ENCODE peak calls at places on chromosomes 5 and 9, in five cellular contexts. S is H9, R is tibial nerve, E is fibroblast of lung, O is uterus. D is an unnamed sample.

GRCh38 chr5:134567651-134568338 is 42.3 kb downstream of the JADE2 start:
- DNase-seq in E (peak; percentile 64), R (peak; percentile 57), O (peak; percentile 69), S (no peak), D (no peak)

GRCh38 chr5:24170026-24170425 is 474.8 kb downstream of the CDH10 start:
- DNase-seq in R (no peak), S (no peak), O (no peak), E (peak; percentile 1), D (no peak)

GRCh38 chr5:42005561-42006153 is 80.6 kb downstream of the FBXO4 start:
- DNase-seq in O (no peak), R (no peak), E (peak; percentile 49), S (no peak), D (no peak)

GRCh38 chr5:144227363-144227762 is 56.7 kb downstream of the KCTD16 start:
- DNase-seq in O (no peak), R (no peak), E (no peak), S (no peak), D (no peak)

GRCh38 chr9:99505915-99506314 is 283.8 kb downstream of the SEC61B start:
- DNase-seq in S (no peak), O (no peak), R (no peak), E (no peak), D (no peak)

GRCh38 chr5:27403248-27403882 is 365.0 kb upstream of the CDH9 start:
- DNase-seq in E (no peak), S (no peak), O (no peak), R (no peak), D (no peak)

GRCh38 chr5:142463880-142464279 is 139.1 kb upstream of the SPRY4 start:
- DNase-seq in O (no peak), S (no peak), E (no peak), R (no peak), D (no peak)

GRCh38 chr5:138305797-138306196 is 25.8 kb downstream of the CDC25C start:
- DNase-seq in O (no peak), S (no peak), E (no peak), R (no peak), D (peak; percentile 68)

GRCh38 chr5:172496671-172497371 is 42.5 kb upstream of the SH3PXD2B start:
- DNase-seq in S (peak; percentile 25), E (no peak), O (peak; percentile 59), R (peak; percentile 5), D (peak; percentile 75)

GRCh38 chr9:4011062-4011461 is 288.8 kb downstream of the GLIS3 start:
- DNase-seq in R (no peak), E (no peak), S (no peak), O (no peak), D (no peak)

GRCh38 chr5:163532203-163532892 is 26.9 kb downstream of the MAT2B start:
- DNase-seq in E (no peak), S (no peak), O (no peak), R (no peak), D (no peak)

GRCh38 chr9:115118471-115119156 is 657 bp upstream of the TNC start:
- DNase-seq in O (peak; percentile 81), E (peak; percentile 88), R (peak; percentile 38), S (peak; percentile 77), D (peak; percentile 37)

GRCh38 chr5:75992677-75993582 is 90.3 kb upstream of the SV2C start:
- DNase-seq in R (no peak), E (no peak), S (no peak), O (no peak), D (no peak)

GRCh38 chr5:74552101-74552500 is 88.4 kb downstream of the ENC1 start:
- DNase-seq in E (no peak), O (no peak), S (no peak), R (no peak), D (no peak)

GRCh38 chr9:114156311-114156657 is 947 bp downstream of the COL27A1 start:
- DNase-seq in O (no peak), R (no peak), E (no peak), S (no peak), D (no peak)

GRCh38 chr9:115437418-115437817 is 319.5 kb upstream of the TNC start:
- DNase-seq in R (no peak), S (no peak), E (no peak), O (no peak), D (no peak)

GRCh38 chr5:50325237-50325832 is 115.8 kb downstream of the EMB start:
- DNase-seq in O (no peak), R (no peak), E (peak; percentile 43), S (no peak), D (no peak)

GRCh38 chr9:95857122-95857521 is 18.4 kb upstream of the ERCC6L2 start:
- DNase-seq in E (peak; percentile 80), S (no peak), R (no peak), O (no peak), D (no peak)

GRCh38 chr9:127991017-127991756 is 10.4 kb upstream of the EEIG1 start:
- DNase-seq in O (no peak), S (no peak), E (no peak), R (no peak), D (no peak)

GRCh38 chr5:9955586-9955985 is 294.1 kb downstream of the ATPSCKMT start:
- DNase-seq in S (no peak), E (no peak), O (no peak), R (no peak), D (no peak)

GRCh38 chr5:95878417-95879323 is 56.1 kb upstream of the GLRX start:
- DNase-seq in S (no peak), O (no peak), E (no peak), R (no peak), D (no peak)

GRCh38 chr5:169980418-169981053 is at the start of gene INSYN2B:
- DNase-seq in S (peak; percentile 92), O (peak; percentile 18), E (peak; percentile 93), R (peak; percentile 47), D (no peak)

GRCh38 chr5:120454094-120454798 is 9.9 kb upstream of the PRR16 start:
- DNase-seq in O (no peak), R (no peak), S (no peak), E (peak; percentile 90), D (no peak)

GRCh38 chr9:33125871-33126822 is 41.0 kb downstream of the B4GALT1 start:
- DNase-seq in S (no peak), O (no peak), R (no peak), E (peak; percentile 33), D (no peak)

GRCh38 chr5:56357426-56357825 is 124.3 kb upstream of the ANKRD55 start:
- DNase-seq in S (no peak), E (no peak), R (no peak), O (no peak), D (no peak)

GRCh38 chr9:124593080-124594058 is 86.2 kb upstream of the NR5A1 start:
- DNase-seq in E (no peak), O (no peak), S (peak; percentile 64), R (no peak), D (no peak)

GRCh38 chr9:24479266-24479665 is 66.4 kb downstream of the IZUMO3 start:
- DNase-seq in E (no peak), O (no peak), S (no peak), R (no peak), D (no peak)

GRCh38 chr5:145787001-145787400 is 48.1 kb downstream of the PRELID2 start:
- DNase-seq in R (no peak), O (no peak), S (no peak), E (peak; percentile 11), D (no peak)

GRCh38 chr5:113487411-113487778 is 858 bp downstream of the MCC start:
- DNase-seq in E (peak; percentile 18), R (no peak), S (peak; percentile 56), O (no peak), D (no peak)

GRCh38 chr9:137543237-137543963 is 6.8 kb downstream of the PNPLA7 start:
- DNase-seq in E (no peak), O (no peak), R (no peak), S (no peak), D (no peak)
- TF ChIP-seq CTCF in E (no peak), O (no peak), R (no peak), S (no peak), D (no peak)

DNA sequence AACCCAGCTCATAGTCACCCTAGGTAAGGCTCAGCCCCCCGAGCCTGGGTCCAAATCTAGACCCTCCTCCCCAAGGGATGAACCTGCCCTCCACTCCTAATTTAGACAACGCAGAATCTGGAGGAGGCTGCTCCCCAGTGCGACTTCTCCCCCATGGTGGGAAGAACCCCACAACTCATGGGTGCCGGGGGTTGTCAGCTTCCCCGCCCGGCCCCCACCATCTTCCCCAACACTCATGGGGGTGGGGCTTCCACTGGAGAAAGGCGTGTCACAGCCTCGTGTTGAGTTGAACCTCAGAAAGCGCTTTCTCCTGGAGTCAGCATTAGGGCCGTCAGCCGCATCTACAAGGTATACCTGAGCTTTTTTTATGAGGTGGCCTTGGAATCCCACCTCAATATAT is 66.9 kb downstream of the IRX2 start:
- DNase-seq in O (no peak), R (no peak), E (no peak), S (no peak), D (no peak)
- H3K4me1 ChIP-seq in O (no peaks in the 10 kb centered on the region), R (no peaks in the 10 kb centered on the region), E (no peaks in the 10 kb centered on the region), S (no peaks in the 10 kb centered on the region), D (no peaks in the 10 kb centered on the region)

GRCh38 chr5:150762216-150762615 is 3.4 kb upstream of the DCTN4 start:
- DNase-seq in O (no peak), R (no peak), S (no peak), E (no peak), D (no peak)

GRCh38 chr5:150765789-150766149 is 7.0 kb upstream of the DCTN4 start:
- DNase-seq in E (no peak), S (no peak), R (no peak), O (no peak), D (no peak)

GRCh38 chr5:150764530-150764929 is 5.7 kb upstream of the DCTN4 start:
- DNase-seq in E (no peak), O (no peak), R (no peak), S (no peak), D (no peak)

GRCh38 chr5:150765019-150765788 is 6.4 kb upstream of the DCTN4 start:
- DNase-seq in S (no peak), E (no peak), R (no peak), O (no peak), D (no peak)

GRCh38 chr5:150763023-150763793 is 4.4 kb upstream of the DCTN4 start:
- DNase-seq in S (no peak), E (peak; percentile 68), R (peak; percentile 87), O (peak; percentile 92), D (peak; percentile 30)
- TF ChIP-seq CTCF in S (no peak), E (no peak), R (no peak), O (no peak), D (no peak)

GRCh38 chr5:16894236-16895057 is 41.6 kb downstream of the MYO10 start:
- DNase-seq in R (no peak), O (no peak), S (no peak), E (peak; percentile 93), D (no peak)

GRCh38 chr5:16889972-16890519 is 46.0 kb downstream of the MYO10 start:
- DNase-seq in O (no peak), E (peak; percentile 70), S (no peak), R (no peak), D (no peak)

GRCh38 chr5:16889203-16889971 is 46.7 kb downstream of the MYO10 start:
- DNase-seq in R (no peak), O (no peak), E (peak; percentile 77), S (no peak), D (no peak)

GRCh38 chr5:16888694-16889124 is 47.4 kb downstream of the MYO10 start:
- DNase-seq in S (no peak), O (no peak), R (no peak), E (peak; percentile 61), D (no peak)

DNA sequence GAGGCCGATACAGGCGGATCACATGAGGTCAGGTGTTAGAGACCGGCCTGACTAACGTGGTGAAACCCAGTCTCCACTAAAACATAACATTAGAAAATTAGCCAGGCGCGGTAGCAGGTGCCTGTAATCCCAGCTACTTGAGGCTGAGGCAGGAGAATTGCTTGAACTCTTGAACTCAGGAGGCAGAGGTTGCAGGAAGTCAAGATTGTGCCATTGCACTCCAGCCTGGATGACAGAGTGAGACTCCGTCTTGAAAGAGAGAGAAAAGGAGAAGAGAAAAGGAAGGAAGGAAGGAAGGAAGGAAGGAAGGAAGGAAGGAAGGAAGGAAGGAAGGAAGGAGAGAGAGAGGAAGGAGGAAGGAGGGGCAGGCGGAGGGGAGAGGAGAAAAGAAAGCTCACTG is 45.0 kb downstream of the MYO10 start:
- DNase-seq in S (no peak), E (no peak), O (no peak), R (no peak), D (no peak)
- H3K4me1 ChIP-seq in S (peaks cover 16% of the 10 kb centered on the region), E (peaks cover 11% of the 10 kb centered on the region), O (no peaks in the 10 kb centered on the region), R (peaks cover 27% of the 10 kb centered on the region), D (no peaks in the 10 kb centered on the region)

D was measured in heart left ventricle.